ENCODE peak calls at places on chromosomes 13 and 19, in eight cellular contexts. R is Panc1, A is heart right ventricle, V is GM12878, K is RWPE2, W is A549, Q is foreskin keratinocyte, E is body of pancreas. N is an unnamed sample.

GRCh38 chr19:47633516-47633915 is 24.6 kb downstream of the BICRA start:
- ATAC-seq in R (no peak), A (no peak), V (no peak), K (peak), W (no peak), Q (peak), E (no peak), N (no peak)

GRCh38 chr19:10270180-10270615 is 722 bp upstream of the ICAM1 start:
- ATAC-seq in R (peak), A (peak), V (peak), K (no peak), W (no peak), Q (no peak), E (peak), N (peak)

GRCh38 chr19:5048727-5049553 is 80.0 kb downstream of the KDM4B start:
- ATAC-seq in R (no peak), A (peak), V (no peak), K (no peak), W (peak), Q (peak), E (no peak), N (peak)

GRCh38 chr13:66794340-66795031 is 435.6 kb downstream of the PCDH9 start:
- ATAC-seq in R (no peak), A (no peak), V (peak), K (no peak), W (no peak), Q (no peak), E (no peak), N (no peak)

GRCh38 chr13:27573265-27573664 is 47.1 kb downstream of the LNX2 start:
- ATAC-seq in R (no peak), A (no peak), V (no peak), K (peak), W (peak), Q (peak), E (no peak), N (no peak)

GRCh38 chr13:29577135-29578051 is 18.1 kb downstream of the SLC7A1 start:
- ATAC-seq in R (no peak), A (peak), V (no peak), K (no peak), W (no peak), Q (no peak), E (peak), N (no peak)

GRCh38 chr13:51955281-51955771 is 55.9 kb downstream of the ATP7B start:
- ATAC-seq in R (no peak), A (no peak), V (no peak), K (no peak), W (no peak), Q (no peak), E (no peak), N (no peak)

GRCh38 chr13:77329133-77330008 is 2.5 kb upstream of the MYCBP2 start:
- ATAC-seq in R (peak), A (peak), V (peak), K (peak), W (peak), Q (peak), E (peak), N (peak)

GRCh38 chr13:81929988-81930387 is 1589.1 kb upstream of the SPRY2 start:
- ATAC-seq in R (no peak), A (no peak), V (peak), K (peak), W (peak), Q (peak), E (peak), N (no peak)

GRCh38 chr13:112785419-112785856 is 95.6 kb downstream of the ATP11A start:
- ATAC-seq in R (peak), A (no peak), V (no peak), K (no peak), W (no peak), Q (no peak), E (no peak), N (no peak)

GRCh38 chr13:27018230-27018875 is 153.3 kb downstream of the USP12 start:
- ATAC-seq in R (no peak), A (no peak), V (no peak), K (no peak), W (no peak), Q (no peak), E (no peak), N (no peak)

GRCh38 chr13:44116562-44117315 is 237.0 kb downstream of the LACC1 start:
- ATAC-seq in R (no peak), A (peak), V (no peak), K (no peak), W (no peak), Q (no peak), E (no peak), N (peak)
- TF ChIP-seq CTCF in R (no peak), A (no peak), V (no peak), K (no peak), W (no peak), Q (no peak), E (no peak), N (no peak)

DNA sequence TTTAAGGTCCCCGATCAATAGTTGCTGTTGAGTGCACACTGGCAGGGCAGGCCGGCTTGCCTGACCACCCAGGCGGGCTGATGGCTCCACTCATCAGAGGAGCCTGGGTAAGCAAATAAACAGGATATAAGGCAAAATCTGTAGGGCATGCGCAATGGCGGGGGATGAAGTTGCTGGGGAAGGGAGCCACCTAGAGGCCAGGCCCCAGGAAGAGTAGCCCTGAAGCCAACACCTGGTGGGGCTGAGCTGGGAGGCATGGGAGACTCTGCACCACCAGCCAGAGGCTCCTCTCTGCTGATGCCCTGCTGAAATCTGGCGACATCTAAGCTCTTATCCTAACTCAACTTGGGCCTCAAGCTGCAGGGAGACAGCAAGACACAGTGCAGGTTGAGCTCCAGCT is 324.3 kb downstream of the ZNF536 start:
- ATAC-seq in R (peak), A (peak), V (peak), K (peak), W (peak), Q (no peak), E (peak), N (no peak)
- TF ChIP-seq CTCF in R (peak), A (peak), V (peak), K (peak), W (peak), Q (peak), E (peak), N (no peak)

GRCh38 chr13:75437582-75438318 is 44.2 kb downstream of the TBC1D4 start:
- ATAC-seq in R (no peak), A (peak), V (no peak), K (no peak), W (no peak), Q (no peak), E (peak), N (no peak)

GRCh38 chr13:75430618-75431209 is 51.3 kb downstream of the TBC1D4 start:
- ATAC-seq in R (no peak), A (peak), V (no peak), K (no peak), W (no peak), Q (no peak), E (no peak), N (no peak)

GRCh38 chr13:75426421-75426820 is 55.5 kb downstream of the TBC1D4 start:
- ATAC-seq in R (no peak), A (no peak), V (no peak), K (peak), W (no peak), Q (peak), E (no peak), N (no peak)

GRCh38 chr13:75432811-75433244 is 49.1 kb downstream of the TBC1D4 start:
- ATAC-seq in R (no peak), A (peak), V (no peak), K (no peak), W (no peak), Q (peak), E (peak), N (no peak)

DNA sequence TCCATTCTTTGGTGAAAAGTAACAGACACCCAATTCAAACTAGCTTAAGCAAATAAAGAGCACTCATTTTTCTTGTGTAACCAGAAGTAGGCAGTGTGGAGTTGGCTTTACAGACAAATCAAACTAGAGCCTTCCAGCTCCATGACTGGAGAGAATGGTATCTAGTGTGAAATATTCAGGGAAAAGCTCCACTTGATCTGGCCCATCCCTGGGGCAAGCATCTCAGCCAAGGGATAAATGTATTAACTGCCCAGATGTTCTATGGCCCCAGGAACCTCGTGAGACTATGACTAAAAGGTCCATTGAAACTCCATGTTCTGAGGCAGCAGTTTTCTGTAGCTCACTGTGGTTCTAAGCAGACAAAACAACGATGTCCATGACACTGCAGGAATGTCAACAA is 49.9 kb downstream of the TBC1D4 start:
- ATAC-seq in R (no peak), A (peak), V (peak), K (no peak), W (peak), Q (peak), E (no peak), N (peak)
- TF ChIP-seq CTCF in R (peak), A (no peak), V (no peak), K (no peak), W (peak), Q (peak), E (no peak), N (no peak)

DNA sequence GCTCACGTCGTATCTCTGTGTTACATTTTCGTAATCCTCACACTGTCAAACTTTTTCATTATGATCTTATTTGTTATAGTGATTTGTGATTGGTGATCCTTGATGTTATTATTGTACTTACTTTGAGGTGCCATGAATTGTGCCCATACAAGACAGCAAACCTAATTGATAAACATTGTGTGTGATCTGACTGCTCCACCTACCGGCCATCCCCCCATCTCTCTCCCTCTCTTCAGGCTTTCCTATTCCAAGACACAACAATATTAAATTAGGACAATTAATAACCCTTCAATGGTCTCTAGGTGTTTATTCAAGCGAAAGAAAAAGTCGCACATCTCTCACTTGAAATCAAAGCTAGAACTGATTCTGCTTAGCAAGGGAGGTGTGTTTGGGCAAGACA is 349.3 kb downstream of the RBM26 start:
- ATAC-seq in R (no peak), A (no peak), V (peak), K (no peak), W (no peak), Q (no peak), E (no peak), N (no peak)
- TF ChIP-seq CTCF in R (peak), A (no peak), V (peak), K (peak), W (peak), Q (no peak), E (no peak), N (no peak)

DNA sequence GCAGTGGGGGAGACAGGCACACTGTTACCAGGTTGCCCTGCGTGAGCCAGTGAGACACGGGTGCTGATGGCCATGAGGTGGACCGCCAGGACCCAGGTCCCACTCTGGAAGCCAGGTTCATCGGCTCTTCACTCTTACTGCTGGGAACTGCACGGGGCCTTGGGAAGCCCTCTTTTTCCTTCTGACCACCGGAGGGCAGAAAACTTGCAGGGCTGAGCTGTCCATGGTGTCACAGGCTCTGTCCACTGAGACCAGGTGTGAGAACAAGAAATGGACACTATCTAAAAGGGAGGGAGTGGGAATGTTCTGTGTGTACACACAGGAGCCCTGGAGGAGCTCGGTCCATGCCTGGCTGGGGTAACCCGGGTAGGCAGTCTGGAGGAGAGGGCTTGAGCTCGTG is 93.4 kb downstream of the UQCRFS1 start:
- ATAC-seq in R (no peak), A (no peak), V (no peak), K (peak), W (peak), Q (no peak), E (no peak), N (no peak)
- TF ChIP-seq CTCF in R (no peak), A (peak), V (no peak), K (no peak), W (no peak), Q (no peak), E (no peak), N (no peak)

GRCh38 chr19:35555301-35556005 is 8.0 kb downstream of the ATP4A start:
- ATAC-seq in R (peak), A (no peak), V (peak), K (peak), W (peak), Q (no peak), E (no peak), N (no peak)
- TF ChIP-seq CTCF in R (peak), A (no peak), V (peak), K (peak), W (peak), Q (peak), E (no peak), N (no peak)